ENCODE peak calls at places on chromosomes 11 and 22, in seven cellular contexts. One of them, this sample, is unnamed.

GRCh38 chr11:66915046-66915832 is 42.9 kb downstream of the PC start:
- DNase-seq in left ventricle myocardium inferior: no peak
- DNase-seq in stomach: no peak
- DNase-seq in ovary: no peak
- DNase-seq in upper lobe of right lung: no peak
- DNase-seq in fibroblast of lung: no peak
- DNase-seq in PC-3: no peak
- DNase-seq in this sample: no peak

GRCh38 chr11:77200869-77201268 is 72.8 kb downstream of the MYO7A start:
- DNase-seq in left ventricle myocardium inferior: no peak
- DNase-seq in stomach: peak; percentile 16
- DNase-seq in ovary: no peak
- DNase-seq in upper lobe of right lung: peak; percentile 45
- DNase-seq in fibroblast of lung: no peak
- DNase-seq in PC-3: no peak
- DNase-seq in this sample: no peak

GRCh38 chr11:60933416-60933815 is 9.2 kb downstream of the TMEM132A start:
- DNase-seq in left ventricle myocardium inferior: no peak
- DNase-seq in stomach: no peak
- DNase-seq in ovary: no peak
- DNase-seq in upper lobe of right lung: no peak
- DNase-seq in fibroblast of lung: no peak
- DNase-seq in PC-3: no peak
- DNase-seq in this sample: no peak

GRCh38 chr11:68447015-68447801 is 13.3 kb upstream of the PPP6R3 start:
- DNase-seq in left ventricle myocardium inferior: peak; percentile 78
- DNase-seq in stomach: peak; percentile 82
- DNase-seq in ovary: peak; percentile 80
- DNase-seq in upper lobe of right lung: peak; percentile 88
- DNase-seq in fibroblast of lung: peak; percentile 36
- DNase-seq in PC-3: peak; percentile 78
- DNase-seq in this sample: no peak

GRCh38 chr11:47991266-47991830 is 11.0 kb downstream of the PTPRJ start:
- DNase-seq in left ventricle myocardium inferior: no peak
- DNase-seq in stomach: peak; percentile 64
- DNase-seq in ovary: no peak
- DNase-seq in upper lobe of right lung: peak; percentile 73
- DNase-seq in fibroblast of lung: peak; percentile 67
- DNase-seq in PC-3: peak; percentile 49
- DNase-seq in this sample: no peak

GRCh38 chr22:43094085-43094484 is 4.9 kb upstream of the TTLL1 start:
- DNase-seq in left ventricle myocardium inferior: peak; percentile 70
- DNase-seq in stomach: peak; percentile 53
- DNase-seq in ovary: no peak
- DNase-seq in upper lobe of right lung: peak; percentile 72
- DNase-seq in fibroblast of lung: no peak
- DNase-seq in PC-3: peak; percentile 84
- DNase-seq in this sample: no peak

GRCh38 chr11:119207300-119207570 is 1.1 kb downstream of the CBL start:
- DNase-seq in left ventricle myocardium inferior: no peak
- DNase-seq in stomach: no peak
- DNase-seq in ovary: no peak
- DNase-seq in upper lobe of right lung: no peak
- DNase-seq in fibroblast of lung: peak; percentile 37
- DNase-seq in PC-3: no peak
- DNase-seq in this sample: no peak

GRCh38 chr11:103596323-103596722 is 440.1 kb upstream of the DDI1 start:
- DNase-seq in left ventricle myocardium inferior: no peak
- DNase-seq in stomach: no peak
- DNase-seq in ovary: no peak
- DNase-seq in upper lobe of right lung: no peak
- DNase-seq in fibroblast of lung: peak; percentile 74
- DNase-seq in PC-3: peak; percentile 14
- DNase-seq in this sample: no peak

GRCh38 chr22:20206709-20207215 is 55.9 kb upstream of the CCDC188 start:
- DNase-seq in left ventricle myocardium inferior: no peak
- DNase-seq in stomach: peak; percentile 58
- DNase-seq in ovary: no peak
- DNase-seq in upper lobe of right lung: peak; percentile 83
- DNase-seq in fibroblast of lung: no peak
- DNase-seq in PC-3: no peak
- DNase-seq in this sample: no peak

DNA sequence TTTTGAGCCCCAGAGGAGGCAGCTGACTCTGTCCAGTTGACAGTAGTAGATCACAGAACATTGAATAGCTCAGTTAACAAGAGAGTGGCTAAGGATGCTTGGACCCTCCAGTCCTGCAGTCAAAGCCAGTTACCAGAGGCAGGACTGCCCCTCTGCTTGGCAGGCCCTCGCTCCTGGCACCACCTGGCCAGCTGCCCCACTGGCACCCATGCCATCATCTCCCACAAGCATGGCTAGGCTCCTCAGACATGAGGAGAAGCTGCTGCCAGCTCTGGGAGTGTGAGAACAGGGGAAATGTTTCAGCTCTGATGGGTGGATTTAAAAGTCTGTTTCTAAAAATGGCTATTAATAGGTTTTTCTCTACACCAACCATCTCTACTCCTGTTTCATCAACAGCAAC is 13.9 kb downstream of the ME3 start:
- DNase-seq in left ventricle myocardium inferior: no peak
- DNase-seq in stomach: no peak
- DNase-seq in ovary: no peak
- DNase-seq in upper lobe of right lung: no peak
- DNase-seq in fibroblast of lung: no peak
- DNase-seq in PC-3: no peak
- DNase-seq in this sample: no peak
- H3K4me1 ChIP-seq in left ventricle myocardium inferior: peaks cover 22% of the 10 kb centered on the region
- H3K4me1 ChIP-seq in stomach: peaks cover 18% of the 10 kb centered on the region
- H3K4me1 ChIP-seq in ovary: peaks cover 5% of the 10 kb centered on the region
- H3K4me1 ChIP-seq in upper lobe of right lung: no peaks in the 10 kb centered on the region
- H3K4me1 ChIP-seq in fibroblast of lung: peaks cover 2% of the 10 kb centered on the region
- H3K4me1 ChIP-seq in PC-3: peaks cover 9% of the 10 kb centered on the region
- H3K4me1 ChIP-seq in this sample: no peaks in the 10 kb centered on the region

GRCh38 chr11:75246006-75246672 is 5.6 kb downstream of the TPBGL start:
- DNase-seq in left ventricle myocardium inferior: no peak
- DNase-seq in stomach: no peak
- DNase-seq in ovary: no peak
- DNase-seq in upper lobe of right lung: peak; percentile 42
- DNase-seq in fibroblast of lung: no peak
- DNase-seq in PC-3: no peak
- DNase-seq in this sample: no peak

GRCh38 chr11:75245356-75246005 is 4.9 kb downstream of the TPBGL start:
- DNase-seq in left ventricle myocardium inferior: no peak
- DNase-seq in stomach: peak; percentile 8
- DNase-seq in ovary: no peak
- DNase-seq in upper lobe of right lung: peak; percentile 52
- DNase-seq in fibroblast of lung: no peak
- DNase-seq in PC-3: peak; percentile 24
- DNase-seq in this sample: no peak

GRCh38 chr11:75248924-75249256 is 8.3 kb downstream of the TPBGL start:
- DNase-seq in left ventricle myocardium inferior: no peak
- DNase-seq in stomach: no peak
- DNase-seq in ovary: no peak
- DNase-seq in upper lobe of right lung: no peak
- DNase-seq in fibroblast of lung: no peak
- DNase-seq in PC-3: no peak
- DNase-seq in this sample: no peak

GRCh38 chr11:75244052-75244814 is 3.7 kb downstream of the TPBGL start:
- DNase-seq in left ventricle myocardium inferior: no peak
- DNase-seq in stomach: peak; percentile 22
- DNase-seq in ovary: no peak
- DNase-seq in upper lobe of right lung: no peak
- DNase-seq in fibroblast of lung: no peak
- DNase-seq in PC-3: no peak
- DNase-seq in this sample: no peak

DNA sequence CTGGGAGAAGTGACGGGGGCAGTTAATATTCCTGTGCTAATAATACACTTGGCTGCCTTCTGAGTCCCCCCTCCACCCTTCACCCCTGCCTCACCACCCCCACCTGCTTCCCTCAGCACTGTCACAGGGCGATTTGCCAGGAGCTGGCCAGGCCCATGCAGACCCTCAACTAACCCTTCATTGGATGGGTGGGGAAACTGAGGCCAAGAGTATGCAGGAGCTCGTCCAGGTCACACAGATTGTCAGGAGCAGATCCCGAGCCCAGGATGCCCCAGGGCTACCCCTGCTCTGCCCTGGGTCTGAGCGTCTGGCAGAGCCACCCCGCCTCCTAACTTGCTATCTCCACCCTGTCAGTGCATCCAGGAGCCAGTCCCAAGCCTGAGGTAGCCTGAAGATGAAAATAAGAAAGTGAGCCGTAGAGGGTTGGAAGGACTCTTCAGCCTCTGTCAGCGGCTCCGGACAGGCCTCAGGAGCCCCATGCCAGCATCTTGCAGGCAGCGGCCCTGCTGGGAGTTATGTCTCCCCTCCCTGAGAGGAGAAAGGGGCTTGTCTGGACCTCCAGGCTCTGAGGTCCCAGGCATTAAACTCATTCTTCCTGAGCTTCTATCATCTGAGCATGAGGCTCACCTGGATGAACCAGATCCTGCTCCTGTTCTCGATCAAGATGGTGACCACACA is 6.2 kb downstream of the TPBGL start:
- DNase-seq in left ventricle myocardium inferior: no peak
- DNase-seq in stomach: no peak
- DNase-seq in ovary: no peak
- DNase-seq in upper lobe of right lung: peak; percentile 56
- DNase-seq in fibroblast of lung: no peak
- DNase-seq in PC-3: no peak
- DNase-seq in this sample: no peak
- TF ChIP-seq CTCF in left ventricle myocardium inferior: no peak
- TF ChIP-seq CTCF in stomach: no peak
- TF ChIP-seq CTCF in ovary: no peak
- TF ChIP-seq CTCF in upper lobe of right lung: no peak
- TF ChIP-seq CTCF in fibroblast of lung: no peak
- TF ChIP-seq CTCF in PC-3: no peak
- TF ChIP-seq CTCF in this sample: no peak

GRCh38 chr11:65117206-65118096 is at the start of gene ZNHIT2:
- DNase-seq in left ventricle myocardium inferior: peak; percentile 100
- DNase-seq in stomach: peak; percentile 100
- DNase-seq in ovary: peak; percentile 100
- DNase-seq in upper lobe of right lung: peak; percentile 100
- DNase-seq in fibroblast of lung: peak; percentile 97
- DNase-seq in PC-3: peak; percentile 100
- DNase-seq in this sample: peak; percentile 87

GRCh38 chr11:65116370-65117205 is 913 bp downstream of the ZNHIT2 start:
- DNase-seq in left ventricle myocardium inferior: no peak
- DNase-seq in stomach: peak; percentile 42
- DNase-seq in ovary: no peak
- DNase-seq in upper lobe of right lung: peak; percentile 79
- DNase-seq in fibroblast of lung: peak; percentile 82
- DNase-seq in PC-3: peak; percentile 57
- DNase-seq in this sample: no peak

GRCh38 chr11:65120831-65121230 is 1.1 kb downstream of the FAU start:
- DNase-seq in left ventricle myocardium inferior: no peak
- DNase-seq in stomach: no peak
- DNase-seq in ovary: no peak
- DNase-seq in upper lobe of right lung: no peak
- DNase-seq in fibroblast of lung: no peak
- DNase-seq in PC-3: no peak
- DNase-seq in this sample: no peak

GRCh38 chr11:65119670-65119995 is 2.1 kb upstream of the ZNHIT2 start:
- DNase-seq in left ventricle myocardium inferior: no peak
- DNase-seq in stomach: no peak
- DNase-seq in ovary: no peak
- DNase-seq in upper lobe of right lung: no peak
- DNase-seq in fibroblast of lung: no peak
- DNase-seq in PC-3: no peak
- DNase-seq in this sample: no peak

GRCh38 chr11:65118097-65118837 is 766 bp upstream of the ZNHIT2 start:
- DNase-seq in left ventricle myocardium inferior: no peak
- DNase-seq in stomach: no peak
- DNase-seq in ovary: no peak
- DNase-seq in upper lobe of right lung: no peak
- DNase-seq in fibroblast of lung: no peak
- DNase-seq in PC-3: no peak
- DNase-seq in this sample: no peak
- H3K4me3 ChIP-seq in left ventricle myocardium inferior: peak overlapping the region; percentile 96
- H3K4me3 ChIP-seq in stomach: no peak overlapping the region
- H3K4me3 ChIP-seq in ovary: no peak overlapping the region
- H3K4me3 ChIP-seq in upper lobe of right lung: peak overlapping the region; percentile 80
- H3K4me3 ChIP-seq in fibroblast of lung: no peak overlapping the region
- H3K4me3 ChIP-seq in PC-3: no peak overlapping the region
- H3K4me3 ChIP-seq in this sample: no peak overlapping the region

GRCh38 chr11:62540804-62541671 is 5.6 kb downstream of the AHNAK start:
- DNase-seq in left ventricle myocardium inferior: peak; percentile 50
- DNase-seq in stomach: no peak
- DNase-seq in ovary: no peak
- DNase-seq in upper lobe of right lung: no peak
- DNase-seq in fibroblast of lung: no peak
- DNase-seq in PC-3: no peak
- DNase-seq in this sample: no peak

GRCh38 chr11:62543680-62544444 is 2.7 kb downstream of the AHNAK start:
- DNase-seq in left ventricle myocardium inferior: no peak
- DNase-seq in stomach: no peak
- DNase-seq in ovary: no peak
- DNase-seq in upper lobe of right lung: no peak
- DNase-seq in fibroblast of lung: no peak
- DNase-seq in PC-3: peak; percentile 29
- DNase-seq in this sample: no peak

GRCh38 chr11:62544521-62545436 is 1.8 kb downstream of the AHNAK start:
- DNase-seq in left ventricle myocardium inferior: peak; percentile 53
- DNase-seq in stomach: no peak
- DNase-seq in ovary: no peak
- DNase-seq in upper lobe of right lung: no peak
- DNase-seq in fibroblast of lung: peak; percentile 15
- DNase-seq in PC-3: peak; percentile 50
- DNase-seq in this sample: no peak

GRCh38 chr11:62542111-62542745 is 4.4 kb downstream of the AHNAK start:
- DNase-seq in left ventricle myocardium inferior: no peak
- DNase-seq in stomach: peak; percentile 58
- DNase-seq in ovary: no peak
- DNase-seq in upper lobe of right lung: no peak
- DNase-seq in fibroblast of lung: no peak
- DNase-seq in PC-3: no peak
- DNase-seq in this sample: no peak

DNA sequence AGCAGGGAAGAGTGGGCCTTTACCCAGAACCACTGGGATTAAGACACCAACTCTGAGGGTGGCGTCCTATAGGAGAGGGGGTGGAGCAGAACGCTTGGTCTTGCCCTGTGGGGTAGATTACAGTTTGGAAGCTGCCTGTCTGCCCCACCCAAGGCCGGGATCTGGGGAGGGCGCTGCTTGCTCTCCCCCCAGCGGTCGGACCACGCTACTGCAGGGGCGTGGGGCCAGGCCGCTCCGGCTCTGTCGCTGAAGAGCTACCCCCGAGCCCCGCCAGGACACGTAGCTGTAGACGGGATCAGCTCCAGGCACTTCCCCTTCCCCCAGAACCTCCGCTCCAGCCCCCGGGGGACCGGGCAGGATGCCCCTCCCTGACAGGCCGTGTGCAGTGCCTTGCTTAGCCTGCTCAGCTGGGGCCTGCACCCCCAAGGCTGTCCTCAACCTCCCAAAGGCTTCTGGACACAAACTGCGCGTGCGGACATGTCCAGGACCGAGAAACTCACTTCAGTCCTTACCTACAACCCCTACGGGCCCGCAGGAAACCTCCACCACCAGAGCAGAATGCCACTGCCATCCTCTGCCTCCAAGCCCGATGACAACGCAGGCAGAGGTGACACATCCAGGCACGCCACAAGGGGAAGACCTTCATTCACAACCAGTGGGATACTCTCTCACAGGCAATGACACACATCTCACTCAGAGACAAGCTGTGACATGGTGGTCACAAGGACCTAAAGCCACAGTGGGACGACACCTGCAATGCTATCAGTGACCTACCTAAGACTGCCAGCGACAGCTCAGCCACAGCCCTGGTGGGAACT is 3.6 kb downstream of the AHNAK start:
- DNase-seq in left ventricle myocardium inferior: peak; percentile 87
- DNase-seq in stomach: peak; percentile 80
- DNase-seq in ovary: peak; percentile 83
- DNase-seq in upper lobe of right lung: peak; percentile 89
- DNase-seq in fibroblast of lung: peak; percentile 71
- DNase-seq in PC-3: peak; percentile 92
- DNase-seq in this sample: no peak
- H3K4me1 ChIP-seq in left ventricle myocardium inferior: peaks cover 98% of the 10 kb centered on the region
- H3K4me1 ChIP-seq in stomach: peaks cover 79% of the 10 kb centered on the region
- H3K4me1 ChIP-seq in ovary: peaks cover 47% of the 10 kb centered on the region
- H3K4me1 ChIP-seq in upper lobe of right lung: peaks cover 74% of the 10 kb centered on the region
- H3K4me1 ChIP-seq in fibroblast of lung: peaks cover 36% of the 10 kb centered on the region
- H3K4me1 ChIP-seq in PC-3: peaks cover 72% of the 10 kb centered on the region
- H3K4me1 ChIP-seq in this sample: peaks cover 46% of the 10 kb centered on the region

This sample was measured in esophagus squamous epithelium.